ENCODE peak calls at places on chromosomes 6 and 20, in five cellular contexts. One of them, this sample, is unnamed.

GRCh38 chr6:13813621-13814175 is 659 bp downstream of the MCUR1 start:
- DNase-seq in nephron progenitor cell: no peak
- DNase-seq in ACHN: peak; percentile 76
- DNase-seq in PC-9: peak; percentile 80
- DNase-seq in GOT3: peak; percentile 40
- DNase-seq in this sample: peak; percentile 97

GRCh38 chr6:84441456-84441855 is 214.0 kb upstream of the CEP162 start:
- DNase-seq in nephron progenitor cell: no peak
- DNase-seq in ACHN: no peak
- DNase-seq in PC-9: no peak
- DNase-seq in GOT3: no peak
- DNase-seq in this sample: no peak

GRCh38 chr6:105771313-105771970 is 314.7 kb upstream of the PRDM1 start:
- DNase-seq in nephron progenitor cell: no peak
- DNase-seq in ACHN: no peak
- DNase-seq in PC-9: no peak
- DNase-seq in GOT3: no peak
- DNase-seq in this sample: no peak

GRCh38 chr20:19784511-19785172 is 26.6 kb downstream of the RIN2 start:
- DNase-seq in nephron progenitor cell: peak; percentile 43
- DNase-seq in ACHN: peak; percentile 79
- DNase-seq in PC-9: peak; percentile 92
- DNase-seq in GOT3: no peak
- DNase-seq in this sample: peak; percentile 89

GRCh38 chr6:105179244-105180065 is at the start of gene POPDC3:
- DNase-seq in nephron progenitor cell: peak; percentile 69
- DNase-seq in ACHN: no peak
- DNase-seq in PC-9: peak; percentile 64
- DNase-seq in GOT3: no peak
- DNase-seq in this sample: peak; percentile 82

GRCh38 chr20:51400051-51400926 is 142.2 kb downstream of the NFATC2 start:
- DNase-seq in nephron progenitor cell: no peak
- DNase-seq in ACHN: no peak
- DNase-seq in PC-9: no peak
- DNase-seq in GOT3: no peak
- DNase-seq in this sample: no peak

GRCh38 chr6:52512199-52512598 is 64.7 kb downstream of the TRAM2 start:
- DNase-seq in nephron progenitor cell: no peak
- DNase-seq in ACHN: peak; percentile 51
- DNase-seq in PC-9: peak; percentile 40
- DNase-seq in GOT3: peak; percentile 31
- DNase-seq in this sample: no peak

GRCh38 chr6:153117986-153118886 is 12.8 kb downstream of the RGS17 start:
- DNase-seq in nephron progenitor cell: no peak
- DNase-seq in ACHN: peak; percentile 80
- DNase-seq in PC-9: no peak
- DNase-seq in GOT3: no peak
- DNase-seq in this sample: no peak

GRCh38 chr6:43579171-43579570 is 3.2 kb downstream of the POLH start:
- DNase-seq in nephron progenitor cell: no peak
- DNase-seq in ACHN: peak; percentile 67
- DNase-seq in PC-9: no peak
- DNase-seq in GOT3: no peak
- DNase-seq in this sample: no peak

GRCh38 chr20:59400666-59401065 is 100.3 kb downstream of the EDN3 start:
- DNase-seq in nephron progenitor cell: no peak
- DNase-seq in ACHN: no peak
- DNase-seq in PC-9: no peak
- DNase-seq in GOT3: no peak
- DNase-seq in this sample: no peak

GRCh38 chr6:162055365-162055764 is 672.2 kb downstream of the PRKN start:
- DNase-seq in nephron progenitor cell: no peak
- DNase-seq in ACHN: peak; percentile 8
- DNase-seq in PC-9: no peak
- DNase-seq in GOT3: no peak
- DNase-seq in this sample: peak; percentile 1

GRCh38 chr6:3114377-3114776 is 4.1 kb upstream of the BPHL start:
- DNase-seq in nephron progenitor cell: no peak
- DNase-seq in ACHN: no peak
- DNase-seq in PC-9: no peak
- DNase-seq in GOT3: no peak
- DNase-seq in this sample: no peak

GRCh38 chr20:48131581-48131980 is 346.3 kb upstream of the SULF2 start:
- DNase-seq in nephron progenitor cell: no peak
- DNase-seq in ACHN: no peak
- DNase-seq in PC-9: no peak
- DNase-seq in GOT3: no peak
- DNase-seq in this sample: no peak

GRCh38 chr6:21596379-21597242 is 3.1 kb downstream of the SOX4 start:
- DNase-seq in nephron progenitor cell: peak; percentile 76
- DNase-seq in ACHN: peak; percentile 74
- DNase-seq in PC-9: peak; percentile 57
- DNase-seq in GOT3: peak; percentile 17
- DNase-seq in this sample: peak; percentile 73

GRCh38 chr6:96923400-96923799 is 1.1 kb upstream of the KLHL32 start:
- DNase-seq in nephron progenitor cell: no peak
- DNase-seq in ACHN: no peak
- DNase-seq in PC-9: no peak
- DNase-seq in GOT3: no peak
- DNase-seq in this sample: no peak

GRCh38 chr6:163491901-163492300 is 77.4 kb downstream of the QKI start:
- DNase-seq in nephron progenitor cell: no peak
- DNase-seq in ACHN: no peak
- DNase-seq in PC-9: no peak
- DNase-seq in GOT3: no peak
- DNase-seq in this sample: no peak

GRCh38 chr6:85670573-85670972 is 27.9 kb upstream of the SYNCRIP start:
- DNase-seq in nephron progenitor cell: no peak
- DNase-seq in ACHN: no peak
- DNase-seq in PC-9: no peak
- DNase-seq in GOT3: no peak
- DNase-seq in this sample: peak; percentile 5

GRCh38 chr6:31400467-31401289 is 2.7 kb upstream of the MICA start:
- DNase-seq in nephron progenitor cell: peak; percentile 23
- DNase-seq in ACHN: peak; percentile 71
- DNase-seq in PC-9: peak; percentile 47
- DNase-seq in GOT3: no peak
- DNase-seq in this sample: peak; percentile 84

GRCh38 chr6:32196682-32197616 is 4.5 kb upstream of the GPSM3 start:
- DNase-seq in nephron progenitor cell: no peak
- DNase-seq in ACHN: no peak
- DNase-seq in PC-9: no peak
- DNase-seq in GOT3: no peak
- DNase-seq in this sample: peak; percentile 67

GRCh38 chr6:6890400-6890858 is 217.3 kb upstream of the RREB1 start:
- DNase-seq in nephron progenitor cell: peak; percentile 24
- DNase-seq in ACHN: no peak
- DNase-seq in PC-9: no peak
- DNase-seq in GOT3: no peak
- DNase-seq in this sample: peak; percentile 70

GRCh38 chr6:136729832-136730231 is 62.4 kb downstream of the MAP3K5 start:
- DNase-seq in nephron progenitor cell: no peak
- DNase-seq in ACHN: no peak
- DNase-seq in PC-9: no peak
- DNase-seq in GOT3: no peak
- DNase-seq in this sample: no peak

GRCh38 chr20:37323985-37324384 is 22.0 kb upstream of the SRC start:
- DNase-seq in nephron progenitor cell: no peak
- DNase-seq in ACHN: no peak
- DNase-seq in PC-9: no peak
- DNase-seq in GOT3: no peak
- DNase-seq in this sample: no peak

GRCh38 chr6:56416247-56416646 is 168.9 kb upstream of the COL21A1 start:
- DNase-seq in nephron progenitor cell: no peak
- DNase-seq in ACHN: no peak
- DNase-seq in PC-9: no peak
- DNase-seq in GOT3: no peak
- DNase-seq in this sample: no peak

GRCh38 chr20:32706486-32706885 is 32.7 kb upstream of the C20orf203 start:
- DNase-seq in nephron progenitor cell: no peak
- DNase-seq in ACHN: no peak
- DNase-seq in PC-9: no peak
- DNase-seq in GOT3: no peak
- DNase-seq in this sample: no peak

GRCh38 chr6:97656236-97656635 is 373.2 kb upstream of the MMS22L start:
- DNase-seq in nephron progenitor cell: no peak
- DNase-seq in ACHN: no peak
- DNase-seq in PC-9: no peak
- DNase-seq in GOT3: no peak
- DNase-seq in this sample: no peak

GRCh38 chr20:64133951-64134407 is 26.6 kb upstream of the NPBWR2 start:
- DNase-seq in nephron progenitor cell: peak; percentile 1
- DNase-seq in ACHN: no peak
- DNase-seq in PC-9: no peak
- DNase-seq in GOT3: no peak
- DNase-seq in this sample: peak; percentile 69

GRCh38 chr6:101851911-101852310 is 458.4 kb downstream of the GRIK2 start:
- DNase-seq in nephron progenitor cell: no peak
- DNase-seq in ACHN: no peak
- DNase-seq in PC-9: no peak
- DNase-seq in GOT3: no peak
- DNase-seq in this sample: no peak

GRCh38 chr6:13724174-13724573 is 12.5 kb upstream of the RANBP9 start:
- DNase-seq in nephron progenitor cell: no peak
- DNase-seq in ACHN: peak; percentile 23
- DNase-seq in PC-9: peak; percentile 91
- DNase-seq in GOT3: no peak
- DNase-seq in this sample: no peak

GRCh38 chr6:13527669-13528051 is 40.3 kb upstream of the GFOD1 start:
- DNase-seq in nephron progenitor cell: no peak
- DNase-seq in ACHN: no peak
- DNase-seq in PC-9: no peak
- DNase-seq in GOT3: no peak
- DNase-seq in this sample: no peak